ENCODE peak calls at places on chromosomes 16 and 17, in eight cellular contexts. Y is dorsolateral prefrontal cortex, P is HFFc6, E is RWPE1, O is neural crest cell, F is right atrium auricular region, R is tibial nerve, Z is lung. H is an unnamed sample.

GRCh38 chr16:24178496-24178895 is 77.6 kb upstream of the CACNG3 start:
- DNase-seq in P (no peak), R (no peak), E (peak), Z (no peak), F (no peak), Y (no peak), O (peak), H (no peak)

GRCh38 chr17:44915321-44915726 is at the start of gene GFAP:
- DNase-seq in F (no peak), O (no peak), P (no peak), R (no peak), Y (no peak), E (no peak), Z (no peak), H (no peak)

GRCh38 chr16:3129137-3130131 is 5.4 kb upstream of the ZNF213 start:
- DNase-seq in E (peak), F (peak), O (peak), R (peak), Y (peak), P (peak), Z (peak), H (no peak)

GRCh38 chr16:57559075-57559790 is 16.8 kb downstream of the ADGRG5 start:
- DNase-seq in E (no peak), F (peak), Z (no peak), R (no peak), Y (no peak), P (no peak), O (no peak), H (peak)

GRCh38 chr17:27513849-27514248 is 57.6 kb downstream of the KSR1 start:
- DNase-seq in Y (no peak), E (no peak), P (no peak), O (no peak), F (no peak), R (no peak), Z (no peak), H (no peak)

GRCh38 chr16:74304164-74304834 is 7.7 kb downstream of the PSMD7 start:
- DNase-seq in P (no peak), F (no peak), Z (no peak), O (no peak), R (no peak), E (peak), Y (no peak), H (no peak)

GRCh38 chr17:64103751-64104364 is 26.1 kb downstream of the ERN1 start:
- DNase-seq in F (no peak), O (no peak), R (no peak), E (no peak), Y (no peak), P (peak), Z (no peak), H (no peak)

GRCh38 chr16:72244853-72245252 is 72.9 kb upstream of the PMFBP1 start:
- DNase-seq in P (no peak), F (no peak), R (no peak), E (no peak), O (no peak), Z (no peak), Y (no peak), H (no peak)

GRCh38 chr17:15498107-15498506 is 30.7 kb upstream of the CDRT4 start:
- DNase-seq in O (no peak), Z (no peak), E (no peak), F (no peak), R (no peak), P (no peak), Y (no peak), H (no peak)

GRCh38 chr17:77424585-77425344 is 284.0 kb downstream of the SEC14L1 start:
- DNase-seq in E (no peak), F (peak), Z (peak), O (no peak), P (peak), Y (peak), R (peak), H (no peak)

GRCh38 chr17:81455387-81455786 is 57.2 kb downstream of the ACTG1 start:
- DNase-seq in F (no peak), O (no peak), E (no peak), Z (no peak), Y (no peak), P (no peak), R (no peak), H (no peak)

GRCh38 chr17:65774787-65775186 is 213.3 kb upstream of the AXIN2 start:
- DNase-seq in F (no peak), O (no peak), E (no peak), P (no peak), Z (no peak), Y (no peak), R (no peak), H (no peak)

GRCh38 chr16:19898924-19899604 is 14.4 kb upstream of the GPRC5B start:
- DNase-seq in R (peak), O (peak), F (no peak), Y (no peak), E (peak), P (peak), Z (peak), H (no peak)

GRCh38 chr17:72407336-72408121 is 286.7 kb downstream of the SOX9 start:
- DNase-seq in R (no peak), E (peak), P (peak), O (no peak), F (no peak), Z (peak), Y (peak), H (no peak)

GRCh38 chr17:66214893-66215528 is 14.2 kb downstream of the APOH start:
- DNase-seq in Y (no peak), Z (no peak), R (no peak), E (no peak), O (no peak), F (no peak), P (no peak), H (no peak)

GRCh38 chr17:55152236-55152635 is 112.5 kb upstream of the HLF start:
- DNase-seq in Z (no peak), R (no peak), E (no peak), O (no peak), Y (no peak), F (no peak), P (no peak), H (no peak)

GRCh38 chr17:28551421-28552186 is 820 bp downstream of the UNC119 start:
- DNase-seq in F (no peak), E (peak), O (no peak), Z (no peak), Y (no peak), R (no peak), P (no peak), H (no peak)

GRCh38 chr16:69865701-69866100 is 85.4 kb upstream of the CLEC18A start:
- DNase-seq in P (peak), R (no peak), F (no peak), O (no peak), Z (peak), Y (no peak), E (no peak), H (no peak)

GRCh38 chr16:29994613-29995329 is 646 bp downstream of the HIRIP3 start:
- DNase-seq in O (no peak), F (no peak), E (peak), P (peak), R (peak), Z (peak), Y (peak), H (no peak)

GRCh38 chr16:29996773-29997250 is 771 bp downstream of the INO80E start:
- DNase-seq in Y (no peak), R (no peak), P (no peak), F (no peak), Z (no peak), O (no peak), E (no peak), H (no peak)

GRCh38 chr16:29995330-29995910 is at the start of gene HIRIP3:
- DNase-seq in Z (peak), R (peak), O (peak), E (peak), P (peak), Y (peak), F (peak), H (peak)

GRCh38 chr16:29993903-29994612 is 1.4 kb downstream of the HIRIP3 start:
- DNase-seq in E (no peak), P (no peak), O (no peak), Z (no peak), F (no peak), Y (no peak), R (no peak), H (no peak)

DNA sequence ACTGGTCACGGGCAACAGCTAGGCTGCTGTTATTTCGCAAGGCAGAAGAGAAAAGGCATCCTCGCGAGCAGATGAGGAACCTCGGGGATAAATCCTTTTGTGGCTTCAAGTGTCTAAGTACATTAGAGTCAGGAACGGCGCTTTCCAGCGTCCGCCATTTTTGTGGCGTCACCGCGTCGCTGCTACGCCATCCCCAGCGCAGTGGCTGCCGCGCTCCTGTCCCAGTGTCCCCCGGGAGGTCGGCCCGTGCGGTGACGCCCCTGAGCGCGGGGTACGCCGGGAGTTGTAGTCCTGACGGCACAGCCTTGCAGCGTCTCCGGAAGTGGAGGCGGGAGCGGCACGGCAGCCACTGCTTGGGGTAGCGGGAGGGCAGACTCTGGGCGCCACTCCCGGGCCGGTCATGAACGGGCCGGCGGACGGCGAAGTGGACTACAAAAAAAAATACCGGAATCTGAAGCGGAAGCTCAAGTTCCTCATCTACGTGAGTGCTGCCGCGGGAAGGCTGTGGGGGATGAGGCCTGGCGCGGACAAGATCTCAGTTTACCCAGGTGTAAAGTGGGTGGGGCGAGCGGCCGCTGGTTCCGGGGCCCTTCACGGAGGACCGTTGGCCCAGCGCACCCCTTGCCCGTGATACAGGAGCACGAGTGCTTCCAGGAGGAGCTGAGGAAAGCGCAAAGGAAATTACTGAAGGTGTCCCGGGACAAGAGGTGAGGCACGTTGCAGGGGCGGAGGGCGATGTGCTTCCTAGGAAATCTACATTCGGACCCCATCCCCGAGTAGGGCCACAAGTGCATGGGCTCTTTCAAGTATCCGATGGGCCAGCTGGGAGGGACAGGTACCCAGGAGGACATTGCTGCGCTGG is at the start of gene INO80E:
- DNase-seq in Z (peak), Y (peak), R (peak), O (peak), E (peak), P (peak), F (peak), H (peak)
- TF ChIP-seq CTCF in Z (no peak), Y (peak), R (no peak), O (no peak), E (no peak), P (no peak), F (no peak), H (no peak)

GRCh38 chr17:2218426-2218825 is 85.2 kb downstream of the SMG6 start:
- DNase-seq in F (no peak), P (no peak), E (peak), Z (no peak), R (no peak), O (no peak), Y (no peak), H (no peak)

GRCh38 chr17:2214887-2215615 is 88.5 kb downstream of the SMG6 start:
- DNase-seq in F (peak), Z (no peak), P (peak), E (no peak), O (no peak), R (no peak), Y (no peak), H (no peak)

GRCh38 chr17:2213291-2213960 is 90.2 kb downstream of the SMG6 start:
- DNase-seq in R (no peak), Y (no peak), E (no peak), Z (no peak), P (peak), F (peak), O (no peak), H (no peak)

GRCh38 chr17:2214047-2214717 is 89.4 kb downstream of the SMG6 start:
- DNase-seq in Z (peak), P (peak), O (no peak), Y (peak), F (peak), R (peak), E (peak), H (no peak)

GRCh38 chr17:2215616-2216364 is 87.8 kb downstream of the SMG6 start:
- DNase-seq in P (peak), Z (peak), F (peak), E (no peak), O (no peak), R (peak), Y (peak), H (no peak)
- TF ChIP-seq CTCF in P (no peak), Z (no peak), F (no peak), E (no peak), O (no peak), R (no peak), Y (no peak), H (no peak)

DNA sequence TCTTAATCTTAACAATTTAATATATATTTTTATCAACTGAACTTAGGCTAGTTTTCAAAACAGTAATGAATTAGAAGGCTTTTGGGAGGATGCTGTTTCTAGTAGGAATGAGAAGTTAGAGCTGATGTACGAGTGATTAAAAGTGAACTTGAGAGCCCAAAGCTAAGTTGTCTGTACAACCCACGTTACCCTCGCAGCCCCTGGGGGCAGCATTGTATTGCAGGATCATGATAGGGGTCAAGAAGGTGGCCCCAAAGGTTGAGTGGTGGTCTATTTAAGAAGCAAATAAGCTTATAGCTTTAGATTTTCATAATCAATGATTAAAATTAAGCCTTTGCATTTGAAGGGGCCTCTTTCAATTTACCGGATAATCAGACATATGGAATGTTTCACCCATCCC is 33.7 kb upstream of the ALDH3A2 start:
- DNase-seq in P (no peak), E (no peak), R (no peak), Z (no peak), Y (no peak), O (no peak), F (no peak), H (no peak)
- TF ChIP-seq CTCF in P (no peak), E (no peak), R (no peak), Z (no peak), Y (no peak), O (no peak), F (no peak), H (no peak)

DNA sequence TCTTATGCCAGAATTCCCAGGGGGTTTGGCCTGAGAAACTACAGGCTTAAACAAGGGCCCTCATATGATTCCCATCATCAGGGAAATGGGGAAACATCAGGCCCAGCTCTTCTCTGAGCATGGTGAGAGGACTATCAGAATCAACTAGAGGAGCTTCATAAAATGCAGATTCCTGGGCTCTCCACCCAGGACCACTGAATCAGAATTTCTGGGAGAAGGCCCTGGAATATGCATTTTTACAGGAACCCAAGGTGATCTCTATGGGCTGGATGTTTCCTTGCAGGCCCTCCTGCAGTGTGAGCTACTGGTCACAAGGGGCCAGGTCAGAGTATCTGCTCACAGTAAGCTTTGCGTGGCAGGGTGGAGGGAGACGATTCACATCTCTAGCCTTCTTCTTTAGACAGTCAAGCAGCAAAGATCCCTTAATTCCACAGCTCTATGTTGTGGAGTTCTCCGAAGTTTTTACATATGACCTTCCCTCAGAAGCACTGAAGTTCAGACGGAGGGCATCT is 38.8 kb upstream of the HOXB13 start:
- DNase-seq in E (no peak), Y (no peak), O (no peak), Z (no peak), F (no peak), R (no peak), P (no peak), H (no peak)
- TF ChIP-seq CTCF in E (no peak), Y (no peak), O (no peak), Z (no peak), F (no peak), R (no peak), P (peak), H (peak)

GRCh38 chr17:34561328-34561727 is 18.1 kb upstream of the TMEM132E start:
- DNase-seq in R (no peak), O (no peak), F (no peak), Y (no peak), E (no peak), Z (no peak), P (no peak), H (no peak)

GRCh38 chr17:34566873-34567272 is 12.5 kb upstream of the TMEM132E start:
- DNase-seq in F (no peak), R (no peak), E (no peak), Y (no peak), O (no peak), P (no peak), Z (no peak), H (no peak)

GRCh38 chr17:34566201-34566600 is 13.2 kb upstream of the TMEM132E start:
- DNase-seq in E (no peak), F (no peak), Z (no peak), Y (no peak), P (no peak), O (no peak), R (no peak), H (no peak)

GRCh38 chr17:34565715-34566114 is 13.7 kb upstream of the TMEM132E start:
- DNase-seq in E (no peak), R (no peak), F (no peak), Z (no peak), Y (no peak), O (no peak), P (no peak), H (no peak)

GRCh38 chr17:34562387-34562786 is 17.0 kb upstream of the TMEM132E start:
- DNase-seq in E (no peak), P (no peak), Z (no peak), Y (no peak), F (no peak), R (no peak), O (no peak), H (no peak)
- TF ChIP-seq CTCF in E (no peak), P (peak), Z (no peak), Y (no peak), F (no peak), R (peak), O (peak), H (peak)

DNA sequence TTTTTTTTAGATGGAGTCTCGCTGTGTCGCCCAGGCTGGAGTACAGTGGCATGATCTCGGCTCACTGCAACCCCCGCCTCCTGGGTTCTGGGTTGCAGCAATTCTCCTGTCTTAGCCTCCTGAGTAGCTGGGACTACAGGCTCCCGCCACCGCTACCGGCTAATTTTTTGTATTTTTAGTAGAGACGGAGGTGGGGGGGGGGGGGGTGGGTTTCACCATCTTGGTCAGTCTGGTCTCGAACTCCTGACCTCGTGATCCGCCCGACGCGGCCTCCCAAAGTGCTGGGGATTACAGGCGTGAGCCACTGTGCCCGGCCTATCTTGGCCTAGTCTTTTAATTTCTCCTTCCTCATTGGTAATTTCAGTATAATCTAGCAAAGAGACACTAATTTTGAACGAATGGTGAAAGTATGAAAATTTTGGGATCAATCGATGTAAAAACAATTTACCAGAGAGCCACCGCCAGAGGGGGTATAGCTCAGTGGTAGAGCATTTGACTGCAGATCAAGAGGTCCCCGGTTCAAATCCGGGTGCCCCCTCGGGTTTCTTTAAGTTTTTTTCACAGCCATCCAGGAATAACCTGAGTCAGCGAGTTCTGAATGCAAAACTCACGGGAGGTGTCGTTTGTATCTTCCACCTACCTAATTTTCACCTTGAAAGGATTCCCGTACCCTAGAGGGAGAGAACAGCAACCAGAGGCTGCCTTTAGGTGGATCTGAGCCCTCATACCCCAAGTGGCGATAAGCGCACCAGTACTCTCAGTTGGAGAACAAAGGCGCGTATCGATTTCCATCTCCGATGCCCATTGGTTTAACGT is 2.5 kb upstream of the LASP1 start:
- DNase-seq in R (peak), F (peak), Z (peak), E (no peak), O (peak), Y (peak), P (peak), H (no peak)
- TF ChIP-seq CTCF in R (no peak), F (no peak), Z (no peak), E (no peak), O (peak), Y (peak), P (peak), H (peak)